ENCODE peak calls at places on chromosomes 12 and 14, in nine cellular contexts. One of them, this sample, is unnamed.

GRCh38 chr14:62077676-62078261 is 315.5 kb downstream of the SNAPC1 start:
- DNase-seq in GM20000: peak
- DNase-seq in esophagus squamous epithelium: no peak
- DNase-seq in HTR-8/SVneo: no peak
- DNase-seq in HAP-1: no peak
- DNase-seq in activated naive CD4-positive, alpha-beta T cell: no peak
- DNase-seq in occipital lobe: no peak
- DNase-seq in NCI-H1105 treated with DMSO at 0.1 percent for 48 hours: no peak
- DNase-seq in BE2C: no peak
- DNase-seq in this sample: no peak

GRCh38 chr14:91354979-91355685 is 62.5 kb downstream of the CCDC88C start:
- DNase-seq in GM20000: no peak
- DNase-seq in esophagus squamous epithelium: no peak
- DNase-seq in HTR-8/SVneo: no peak
- DNase-seq in HAP-1: peak
- DNase-seq in activated naive CD4-positive, alpha-beta T cell: peak
- DNase-seq in occipital lobe: no peak
- DNase-seq in NCI-H1105 treated with DMSO at 0.1 percent for 48 hours: peak
- DNase-seq in BE2C: peak
- DNase-seq in this sample: no peak

GRCh38 chr14:105294142-105294597 is 6.6 kb downstream of the BRF1 start:
- DNase-seq in GM20000: no peak
- DNase-seq in esophagus squamous epithelium: no peak
- DNase-seq in HTR-8/SVneo: no peak
- DNase-seq in HAP-1: no peak
- DNase-seq in activated naive CD4-positive, alpha-beta T cell: peak
- DNase-seq in occipital lobe: peak
- DNase-seq in NCI-H1105 treated with DMSO at 0.1 percent for 48 hours: peak
- DNase-seq in BE2C: peak
- DNase-seq in this sample: no peak

GRCh38 chr14:72457641-72458040 is 436.3 kb downstream of the DPF3 start:
- DNase-seq in GM20000: no peak
- DNase-seq in esophagus squamous epithelium: no peak
- DNase-seq in HTR-8/SVneo: peak
- DNase-seq in HAP-1: no peak
- DNase-seq in activated naive CD4-positive, alpha-beta T cell: no peak
- DNase-seq in occipital lobe: no peak
- DNase-seq in NCI-H1105 treated with DMSO at 0.1 percent for 48 hours: no peak
- DNase-seq in BE2C: no peak
- DNase-seq in this sample: peak

GRCh38 chr12:114982760-114983159 is 298.8 kb upstream of the TBX3 start:
- DNase-seq in GM20000: no peak
- DNase-seq in esophagus squamous epithelium: no peak
- DNase-seq in HTR-8/SVneo: peak
- DNase-seq in HAP-1: no peak
- DNase-seq in activated naive CD4-positive, alpha-beta T cell: no peak
- DNase-seq in occipital lobe: no peak
- DNase-seq in NCI-H1105 treated with DMSO at 0.1 percent for 48 hours: peak
- DNase-seq in BE2C: peak
- DNase-seq in this sample: no peak

GRCh38 chr12:52751795-52752194 is 25.4 kb downstream of the KRT76 start:
- DNase-seq in GM20000: no peak
- DNase-seq in esophagus squamous epithelium: no peak
- DNase-seq in HTR-8/SVneo: no peak
- DNase-seq in HAP-1: no peak
- DNase-seq in activated naive CD4-positive, alpha-beta T cell: no peak
- DNase-seq in occipital lobe: no peak
- DNase-seq in NCI-H1105 treated with DMSO at 0.1 percent for 48 hours: no peak
- DNase-seq in BE2C: no peak
- DNase-seq in this sample: no peak

GRCh38 chr14:105146976-105147700 is 21.4 kb downstream of the JAG2 start:
- DNase-seq in GM20000: no peak
- DNase-seq in esophagus squamous epithelium: no peak
- DNase-seq in HTR-8/SVneo: no peak
- DNase-seq in HAP-1: no peak
- DNase-seq in activated naive CD4-positive, alpha-beta T cell: no peak
- DNase-seq in occipital lobe: no peak
- DNase-seq in NCI-H1105 treated with DMSO at 0.1 percent for 48 hours: no peak
- DNase-seq in BE2C: peak
- DNase-seq in this sample: no peak

GRCh38 chr12:112283541-112283940 is 98.7 kb downstream of the HECTD4 start:
- DNase-seq in GM20000: no peak
- DNase-seq in esophagus squamous epithelium: no peak
- DNase-seq in HTR-8/SVneo: no peak
- DNase-seq in HAP-1: no peak
- DNase-seq in activated naive CD4-positive, alpha-beta T cell: no peak
- DNase-seq in occipital lobe: no peak
- DNase-seq in NCI-H1105 treated with DMSO at 0.1 percent for 48 hours: peak
- DNase-seq in BE2C: no peak
- DNase-seq in this sample: no peak

GRCh38 chr12:19138551-19139344 is 9.2 kb downstream of the PLEKHA5 start:
- DNase-seq in GM20000: no peak
- DNase-seq in esophagus squamous epithelium: no peak
- DNase-seq in HTR-8/SVneo: peak
- DNase-seq in HAP-1: no peak
- DNase-seq in activated naive CD4-positive, alpha-beta T cell: no peak
- DNase-seq in occipital lobe: no peak
- DNase-seq in NCI-H1105 treated with DMSO at 0.1 percent for 48 hours: no peak
- DNase-seq in BE2C: no peak
- DNase-seq in this sample: peak

GRCh38 chr12:110794623-110795280 is 52.0 kb upstream of the CCDC63 start:
- DNase-seq in GM20000: no peak
- DNase-seq in esophagus squamous epithelium: no peak
- DNase-seq in HTR-8/SVneo: no peak
- DNase-seq in HAP-1: no peak
- DNase-seq in activated naive CD4-positive, alpha-beta T cell: no peak
- DNase-seq in occipital lobe: no peak
- DNase-seq in NCI-H1105 treated with DMSO at 0.1 percent for 48 hours: no peak
- DNase-seq in BE2C: no peak
- DNase-seq in this sample: peak

GRCh38 chr14:44316647-44317432 is 190.2 kb downstream of the FSCB start:
- DNase-seq in GM20000: no peak
- DNase-seq in esophagus squamous epithelium: no peak
- DNase-seq in HTR-8/SVneo: peak
- DNase-seq in HAP-1: peak
- DNase-seq in activated naive CD4-positive, alpha-beta T cell: no peak
- DNase-seq in occipital lobe: peak
- DNase-seq in NCI-H1105 treated with DMSO at 0.1 percent for 48 hours: no peak
- DNase-seq in BE2C: no peak
- DNase-seq in this sample: peak

GRCh38 chr14:75487155-75487671 is 35.1 kb upstream of the BATF start:
- DNase-seq in GM20000: no peak
- DNase-seq in esophagus squamous epithelium: no peak
- DNase-seq in HTR-8/SVneo: no peak
- DNase-seq in HAP-1: no peak
- DNase-seq in activated naive CD4-positive, alpha-beta T cell: no peak
- DNase-seq in occipital lobe: no peak
- DNase-seq in NCI-H1105 treated with DMSO at 0.1 percent for 48 hours: no peak
- DNase-seq in BE2C: no peak
- DNase-seq in this sample: peak

GRCh38 chr12:50077099-50077498 is 8.0 kb upstream of the SMARCD1 start:
- DNase-seq in GM20000: no peak
- DNase-seq in esophagus squamous epithelium: no peak
- DNase-seq in HTR-8/SVneo: no peak
- DNase-seq in HAP-1: no peak
- DNase-seq in activated naive CD4-positive, alpha-beta T cell: no peak
- DNase-seq in occipital lobe: no peak
- DNase-seq in NCI-H1105 treated with DMSO at 0.1 percent for 48 hours: no peak
- DNase-seq in BE2C: no peak
- DNase-seq in this sample: no peak

GRCh38 chr12:56193025-56193578 is 3.8 kb upstream of the SMARCC2 start:
- DNase-seq in GM20000: peak
- DNase-seq in esophagus squamous epithelium: peak
- DNase-seq in HTR-8/SVneo: peak
- DNase-seq in HAP-1: peak
- DNase-seq in activated naive CD4-positive, alpha-beta T cell: peak
- DNase-seq in occipital lobe: peak
- DNase-seq in NCI-H1105 treated with DMSO at 0.1 percent for 48 hours: peak
- DNase-seq in BE2C: peak
- DNase-seq in this sample: peak

GRCh38 chr12:48988030-48988649 is 10.0 kb downstream of the WNT1 start:
- DNase-seq in GM20000: peak
- DNase-seq in esophagus squamous epithelium: no peak
- DNase-seq in HTR-8/SVneo: peak
- DNase-seq in HAP-1: peak
- DNase-seq in activated naive CD4-positive, alpha-beta T cell: peak
- DNase-seq in occipital lobe: peak
- DNase-seq in NCI-H1105 treated with DMSO at 0.1 percent for 48 hours: peak
- DNase-seq in BE2C: peak
- DNase-seq in this sample: peak

GRCh38 chr12:2574536-2574935 is 220.2 kb upstream of the FKBP4 start:
- DNase-seq in GM20000: no peak
- DNase-seq in esophagus squamous epithelium: no peak
- DNase-seq in HTR-8/SVneo: no peak
- DNase-seq in HAP-1: no peak
- DNase-seq in activated naive CD4-positive, alpha-beta T cell: no peak
- DNase-seq in occipital lobe: no peak
- DNase-seq in NCI-H1105 treated with DMSO at 0.1 percent for 48 hours: no peak
- DNase-seq in BE2C: no peak
- DNase-seq in this sample: no peak

GRCh38 chr12:60257063-60257462 is 661.2 kb downstream of the SLC16A7 start:
- DNase-seq in GM20000: no peak
- DNase-seq in esophagus squamous epithelium: no peak
- DNase-seq in HTR-8/SVneo: peak
- DNase-seq in HAP-1: no peak
- DNase-seq in activated naive CD4-positive, alpha-beta T cell: no peak
- DNase-seq in occipital lobe: no peak
- DNase-seq in NCI-H1105 treated with DMSO at 0.1 percent for 48 hours: no peak
- DNase-seq in BE2C: no peak
- DNase-seq in this sample: peak

GRCh38 chr12:26918321-26919215 is 19.2 kb downstream of the INTS13 start:
- DNase-seq in GM20000: no peak
- DNase-seq in esophagus squamous epithelium: no peak
- DNase-seq in HTR-8/SVneo: no peak
- DNase-seq in HAP-1: peak
- DNase-seq in activated naive CD4-positive, alpha-beta T cell: no peak
- DNase-seq in occipital lobe: no peak
- DNase-seq in NCI-H1105 treated with DMSO at 0.1 percent for 48 hours: no peak
- DNase-seq in BE2C: no peak
- DNase-seq in this sample: peak

GRCh38 chr12:132185698-132186097 is 41.4 kb downstream of the NOC4L start:
- DNase-seq in GM20000: no peak
- DNase-seq in esophagus squamous epithelium: no peak
- DNase-seq in HTR-8/SVneo: no peak
- DNase-seq in HAP-1: no peak
- DNase-seq in activated naive CD4-positive, alpha-beta T cell: peak
- DNase-seq in occipital lobe: no peak
- DNase-seq in NCI-H1105 treated with DMSO at 0.1 percent for 48 hours: no peak
- DNase-seq in BE2C: no peak
- DNase-seq in this sample: no peak

GRCh38 chr12:110312581-110313360 is 31.7 kb downstream of the ATP2A2 start:
- DNase-seq in GM20000: no peak
- DNase-seq in esophagus squamous epithelium: no peak
- DNase-seq in HTR-8/SVneo: peak
- DNase-seq in HAP-1: no peak
- DNase-seq in activated naive CD4-positive, alpha-beta T cell: no peak
- DNase-seq in occipital lobe: no peak
- DNase-seq in NCI-H1105 treated with DMSO at 0.1 percent for 48 hours: no peak
- DNase-seq in BE2C: no peak
- DNase-seq in this sample: peak

GRCh38 chr14:37596790-37597189 is 1.4 kb downstream of the TTC6 start:
- DNase-seq in GM20000: no peak
- DNase-seq in esophagus squamous epithelium: no peak
- DNase-seq in HTR-8/SVneo: no peak
- DNase-seq in HAP-1: no peak
- DNase-seq in activated naive CD4-positive, alpha-beta T cell: no peak
- DNase-seq in occipital lobe: no peak
- DNase-seq in NCI-H1105 treated with DMSO at 0.1 percent for 48 hours: peak
- DNase-seq in BE2C: no peak
- DNase-seq in this sample: no peak

GRCh38 chr12:119207161-119207560 is 28.4 kb downstream of the HSPB8 start:
- DNase-seq in GM20000: no peak
- DNase-seq in esophagus squamous epithelium: no peak
- DNase-seq in HTR-8/SVneo: no peak
- DNase-seq in HAP-1: no peak
- DNase-seq in activated naive CD4-positive, alpha-beta T cell: no peak
- DNase-seq in occipital lobe: no peak
- DNase-seq in NCI-H1105 treated with DMSO at 0.1 percent for 48 hours: no peak
- DNase-seq in BE2C: no peak
- DNase-seq in this sample: no peak

GRCh38 chr12:57124259-57124877 is 3.9 kb upstream of the LRP1 start:
- DNase-seq in GM20000: peak
- DNase-seq in esophagus squamous epithelium: no peak
- DNase-seq in HTR-8/SVneo: peak
- DNase-seq in HAP-1: peak
- DNase-seq in activated naive CD4-positive, alpha-beta T cell: peak
- DNase-seq in occipital lobe: peak
- DNase-seq in NCI-H1105 treated with DMSO at 0.1 percent for 48 hours: peak
- DNase-seq in BE2C: peak
- DNase-seq in this sample: peak

GRCh38 chr12:45051490-45052105 is 699 bp upstream of the DBX2 start:
- DNase-seq in GM20000: no peak
- DNase-seq in esophagus squamous epithelium: no peak
- DNase-seq in HTR-8/SVneo: no peak
- DNase-seq in HAP-1: no peak
- DNase-seq in activated naive CD4-positive, alpha-beta T cell: no peak
- DNase-seq in occipital lobe: no peak
- DNase-seq in NCI-H1105 treated with DMSO at 0.1 percent for 48 hours: peak
- DNase-seq in BE2C: no peak
- DNase-seq in this sample: no peak

GRCh38 chr12:81294325-81295190 is 216.7 kb downstream of the ACSS3 start:
- DNase-seq in GM20000: no peak
- DNase-seq in esophagus squamous epithelium: no peak
- DNase-seq in HTR-8/SVneo: no peak
- DNase-seq in HAP-1: no peak
- DNase-seq in activated naive CD4-positive, alpha-beta T cell: no peak
- DNase-seq in occipital lobe: no peak
- DNase-seq in NCI-H1105 treated with DMSO at 0.1 percent for 48 hours: no peak
- DNase-seq in BE2C: no peak
- DNase-seq in this sample: no peak

GRCh38 chr12:53758081-53758769 is 6.4 kb upstream of the CISTR start:
- DNase-seq in GM20000: no peak
- DNase-seq in esophagus squamous epithelium: no peak
- DNase-seq in HTR-8/SVneo: no peak
- DNase-seq in HAP-1: no peak
- DNase-seq in activated naive CD4-positive, alpha-beta T cell: no peak
- DNase-seq in occipital lobe: no peak
- DNase-seq in NCI-H1105 treated with DMSO at 0.1 percent for 48 hours: no peak
- DNase-seq in BE2C: no peak
- DNase-seq in this sample: no peak

GRCh38 chr14:106875503-106875902 is 1349.1 kb downstream of the TMEM121 start:
- DNase-seq in GM20000: peak
- DNase-seq in esophagus squamous epithelium: no peak
- DNase-seq in HTR-8/SVneo: no peak
- DNase-seq in HAP-1: peak
- DNase-seq in activated naive CD4-positive, alpha-beta T cell: peak
- DNase-seq in occipital lobe: no peak
- DNase-seq in NCI-H1105 treated with DMSO at 0.1 percent for 48 hours: no peak
- DNase-seq in BE2C: no peak
- DNase-seq in this sample: no peak

GRCh38 chr14:70332015-70332414 is 27.5 kb downstream of the COX16 start:
- DNase-seq in GM20000: no peak
- DNase-seq in esophagus squamous epithelium: no peak
- DNase-seq in HTR-8/SVneo: no peak
- DNase-seq in HAP-1: no peak
- DNase-seq in activated naive CD4-positive, alpha-beta T cell: no peak
- DNase-seq in occipital lobe: no peak
- DNase-seq in NCI-H1105 treated with DMSO at 0.1 percent for 48 hours: no peak
- DNase-seq in BE2C: no peak
- DNase-seq in this sample: no peak

GRCh38 chr12:12561305-12562015 is 1.2 kb downstream of the DUSP16 start:
- DNase-seq in GM20000: peak
- DNase-seq in esophagus squamous epithelium: no peak
- DNase-seq in HTR-8/SVneo: no peak
- DNase-seq in HAP-1: peak
- DNase-seq in activated naive CD4-positive, alpha-beta T cell: peak
- DNase-seq in occipital lobe: peak
- DNase-seq in NCI-H1105 treated with DMSO at 0.1 percent for 48 hours: peak
- DNase-seq in BE2C: peak
- DNase-seq in this sample: peak

GRCh38 chr12:84919271-84919670 is 6.7 kb upstream of the SLC6A15 start:
- DNase-seq in GM20000: no peak
- DNase-seq in esophagus squamous epithelium: no peak
- DNase-seq in HTR-8/SVneo: no peak
- DNase-seq in HAP-1: no peak
- DNase-seq in activated naive CD4-positive, alpha-beta T cell: no peak
- DNase-seq in occipital lobe: no peak
- DNase-seq in NCI-H1105 treated with DMSO at 0.1 percent for 48 hours: no peak
- DNase-seq in BE2C: no peak
- DNase-seq in this sample: no peak

GRCh38 chr12:95574799-95575452 is 23.6 kb upstream of the USP44 start:
- DNase-seq in GM20000: no peak
- DNase-seq in esophagus squamous epithelium: no peak
- DNase-seq in HTR-8/SVneo: peak
- DNase-seq in HAP-1: no peak
- DNase-seq in activated naive CD4-positive, alpha-beta T cell: no peak
- DNase-seq in occipital lobe: no peak
- DNase-seq in NCI-H1105 treated with DMSO at 0.1 percent for 48 hours: peak
- DNase-seq in BE2C: no peak
- DNase-seq in this sample: peak

This sample was measured in trophoblast cell.